ENCODE peak calls at places on chromosomes 4 and X, in eight cellular contexts. G is heart right ventricle, E is cardiac fibroblast, N is SK-N-SH, T is PC-9, K is WERI-Rb-1, P is fibroblast of lung, J is fibroblast of villous mesenchyme. C is an unnamed sample.
A peak's percentile ranks its signal among the peaks of the same experiment; 100 is the strongest.

GRCh38 chr4:15234101-15234500 is 193.7 kb upstream of the C1QTNF7 start:
- DNase-seq in G (no peak), E (peak; percentile 55), N (no peak), T (no peak), K (no peak), P (peak; percentile 80), J (peak; percentile 83), C (no peak)

GRCh38 chr4:117135634-117136354 is 50.4 kb upstream of the TRAM1L1 start:
- DNase-seq in G (no peak), E (no peak), N (no peak), T (peak; percentile 35), K (no peak), P (no peak), J (no peak), C (no peak)

GRCh38 chr4:5747746-5748365 is 36.9 kb downstream of the EVC start:
- DNase-seq in G (no peak), E (peak; percentile 99), N (no peak), T (no peak), K (no peak), P (peak; percentile 96), J (peak; percentile 96), C (peak; percentile 90)

GRCh38 chr4:81096566-81096965 is 66.1 kb downstream of the BMP3 start:
- DNase-seq in G (no peak), E (peak; percentile 10), N (no peak), T (no peak), K (no peak), P (peak; percentile 53), J (no peak), C (no peak)

GRCh38 chrX:8366491-8366890 is 98.1 kb upstream of the VCX3B start:
- DNase-seq in G (no peak), E (peak; percentile 1), N (no peak), T (no peak), K (no peak), P (no peak), J (no peak), C (no peak)

GRCh38 chrX:101478366-101478765 is 6.9 kb upstream of the ARMCX4 start:
- DNase-seq in G (no peak), E (no peak), N (no peak), T (no peak), K (no peak), P (no peak), J (no peak), C (no peak)

GRCh38 chr4:94409947-94410346 is 41.8 kb upstream of the PDLIM5 start:
- DNase-seq in G (no peak), E (peak; percentile 47), N (no peak), T (no peak), K (no peak), P (peak; percentile 8), J (peak; percentile 37), C (no peak)

GRCh38 chrX:54494970-54495813 is 842 bp downstream of the FGD1 start:
- DNase-seq in G (peak; percentile 29), E (peak; percentile 20), N (peak; percentile 73), T (no peak), K (peak; percentile 20), P (peak; percentile 26), J (peak; percentile 28), C (no peak)

GRCh38 chr4:157072002-157072401 is 3.9 kb upstream of the GLRB start:
- DNase-seq in G (no peak), E (peak; percentile 29), N (no peak), T (no peak), K (no peak), P (peak; percentile 22), J (peak; percentile 12), C (no peak)

GRCh38 chrX:121036951-121037350 is 10.5 kb upstream of the GLUD2 start:
- DNase-seq in G (no peak), E (no peak), N (no peak), T (no peak), K (no peak), P (no peak), J (no peak), C (no peak)

GRCh38 chrX:12013220-12013619 is 125.1 kb upstream of the FRMPD4 start:
- DNase-seq in G (no peak), E (peak; percentile 21), N (no peak), T (peak; percentile 43), K (no peak), P (peak; percentile 25), J (peak; percentile 43), C (no peak)

GRCh38 chr4:16457944-16458343 is 231.7 kb upstream of the TAPT1 start:
- DNase-seq in G (no peak), E (no peak), N (no peak), T (no peak), K (no peak), P (no peak), J (no peak), C (peak; percentile 60)

GRCh38 chr4:80192937-80193336 is 4.4 kb upstream of the PRDM8 start:
- DNase-seq in G (no peak), E (no peak), N (no peak), T (no peak), K (no peak), P (peak; percentile 62), J (peak; percentile 83), C (peak; percentile 73)

GRCh38 chr4:26441110-26441509 is 49.2 kb downstream of the CCKAR start:
- DNase-seq in G (no peak), E (peak; percentile 57), N (no peak), T (no peak), K (no peak), P (peak; percentile 70), J (peak; percentile 57), C (peak; percentile 27)

GRCh38 chr4:173466101-173466500 is 63.9 kb downstream of the HAND2 start:
- DNase-seq in G (no peak), E (no peak), N (no peak), T (no peak), K (no peak), P (no peak), J (no peak), C (no peak)

GRCh38 chr4:76758290-76758882 is 139.6 kb downstream of the SOWAHB start:
- DNase-seq in G (no peak), E (peak; percentile 88), N (peak; percentile 71), T (peak; percentile 43), K (no peak), P (peak; percentile 88), J (peak; percentile 85), C (no peak)

GRCh38 chrX:74940414-74940813 is 15.2 kb upstream of the NEXMIF start:
- DNase-seq in G (no peak), E (no peak), N (no peak), T (no peak), K (no peak), P (no peak), J (no peak), C (no peak)

GRCh38 chr4:138919094-138919936 is 96.3 kb upstream of the NOCT start:
- DNase-seq in G (peak; percentile 76), E (peak; percentile 72), N (peak; percentile 54), T (peak; percentile 44), K (peak; percentile 88), P (peak; percentile 81), J (peak; percentile 79), C (no peak)

GRCh38 chrX:85836868-85837267 is 210.5 kb downstream of the CHM start:
- DNase-seq in G (no peak), E (peak; percentile 0), N (no peak), T (no peak), K (no peak), P (peak; percentile 44), J (no peak), C (peak; percentile 25)

GRCh38 chr4:112312610-112313239 is 15.6 kb downstream of the ALPK1 start:
- DNase-seq in G (no peak), E (no peak), N (no peak), T (no peak), K (no peak), P (no peak), J (no peak), C (no peak)

GRCh38 chrX:50183891-50184290 is 16.9 kb downstream of the AKAP4 start:
- DNase-seq in G (no peak), E (no peak), N (no peak), T (no peak), K (no peak), P (no peak), J (no peak), C (no peak)
- H3K4me3 ChIP-seq in G (no peak overlapping the region), E (no peak overlapping the region), N (no peak overlapping the region), T (no peak overlapping the region), K (no peak overlapping the region), P (no peak overlapping the region), J (no peak overlapping the region), C (no peak overlapping the region)

GRCh38 chrX:119292445-119292844 is 56.4 kb downstream of the PGRMC1 start:
- DNase-seq in G (no peak), E (no peak), N (no peak), T (no peak), K (no peak), P (no peak), J (no peak), C (no peak)
- TF ChIP-seq CTCF in G (no peak), E (no peak), N (no peak), T (peak; percentile 56), K (peak; percentile 30), P (no peak), J (no peak), C (peak; percentile 32)

GRCh38 chr4:115514675-115515074 is 401.3 kb upstream of the NDST4 start:
- DNase-seq in G (no peak), E (no peak), N (no peak), T (no peak), K (no peak), P (no peak), J (no peak), C (no peak)

DNA sequence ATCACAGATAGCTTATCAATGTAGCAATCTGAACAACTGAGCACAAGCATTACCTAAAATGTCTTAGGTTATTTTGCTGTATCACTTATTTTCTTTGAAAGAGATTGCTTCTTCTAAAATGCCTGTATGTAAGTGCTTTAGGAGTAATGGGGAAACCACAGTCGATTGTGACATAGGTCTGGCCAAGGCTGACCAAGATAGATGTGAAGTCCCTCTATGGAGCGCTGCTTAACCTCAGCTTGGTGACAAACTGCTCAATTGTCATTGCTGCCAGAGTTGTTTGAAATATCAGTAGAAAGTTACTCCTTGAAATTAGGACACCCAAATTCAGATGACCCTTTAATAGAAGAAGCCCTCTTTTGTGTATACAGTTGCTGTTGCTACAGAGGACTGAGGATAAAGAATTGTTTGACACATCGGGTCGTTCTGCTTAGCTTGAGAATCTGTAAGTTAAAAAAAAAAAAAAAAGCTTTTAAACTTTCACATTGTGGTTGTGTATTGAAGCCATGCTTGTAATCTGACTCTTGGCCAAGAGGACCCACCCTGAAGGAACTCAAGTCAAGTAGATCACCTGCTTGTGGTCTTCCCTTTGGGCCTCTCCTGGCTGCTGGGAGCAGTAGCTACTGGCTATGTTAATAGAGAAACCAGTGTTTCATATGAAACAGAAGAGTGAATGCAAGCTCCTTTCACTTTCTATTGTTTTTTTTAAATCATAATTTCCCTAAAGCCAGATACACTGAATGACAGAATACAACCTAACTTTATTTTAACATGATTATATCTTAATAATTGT is 402.2 kb upstream of the NDST4 start:
- DNase-seq in G (no peak), E (no peak), N (no peak), T (no peak), K (no peak), P (no peak), J (no peak), C (no peak)
- H3K4me3 ChIP-seq in G (no peak overlapping the region), E (no peak overlapping the region), N (no peak overlapping the region), T (no peak overlapping the region), K (no peak overlapping the region), P (no peak overlapping the region), J (no peak overlapping the region), C (no peak overlapping the region)

DNA sequence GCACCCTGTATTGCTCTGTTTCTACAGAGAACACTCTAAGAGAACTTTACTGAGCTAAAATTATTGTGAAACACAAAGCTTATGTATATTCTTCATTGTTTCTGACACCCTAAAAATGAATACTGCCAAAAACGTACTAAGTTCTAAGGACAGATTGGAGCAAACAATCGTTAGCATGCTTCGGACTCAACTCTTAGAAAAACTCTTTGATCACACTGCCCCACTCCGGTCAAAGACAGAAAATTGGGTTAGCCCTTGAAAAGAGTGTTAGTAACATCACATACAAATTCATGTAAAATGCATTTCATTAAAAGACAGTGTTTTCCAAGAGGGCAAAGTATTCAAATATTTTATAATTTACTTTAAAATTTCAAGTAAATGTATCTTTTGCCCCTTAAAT is 177.4 kb downstream of the DCHS2 start:
- DNase-seq in G (no peak), E (peak; percentile 40), N (no peak), T (no peak), K (no peak), P (peak; percentile 56), J (peak; percentile 30), C (no peak)
- TF ChIP-seq CTCF in G (no peak), E (no peak), N (peak; percentile 48), T (no peak), K (no peak), P (peak; percentile 47), J (peak; percentile 34), C (peak; percentile 39)